ENCODE peak calls at places on chromosomes 7 and 10, in ten cellular contexts. R is ecto neural progenitor cell; Y is anterior cingulate cortex; O is activated naive CD8-positive, alpha-beta T cell treated with anti-CD3 and anti-CD28 coated beads, Interleukin-2, amount 50 U/mL, for 24 hours; G is HFFc6; W is glutamatergic neuron; I is activated CD4-positive, alpha-beta T cell treated with anti-CD3 and anti-CD28 coated beads, Interleukin-2, amount 50 U/mL, for 4 hours; V is NCI-H460; X is MCF 10A; S is H9. U is an unnamed sample.

GRCh38 chr10:133474833-133475734 is 21.3 kb downstream of the SCART1 start:
- DNase-seq in R (no peak), Y (no peak), O (peak), G (no peak), W (no peak), I (peak), V (no peak), X (no peak), S (no peak), U (no peak)

GRCh38 chr10:48780341-48780740 is 95.7 kb downstream of the WDFY4 start:
- DNase-seq in R (peak), Y (no peak), O (no peak), G (no peak), W (no peak), I (no peak), V (no peak), X (no peak), S (no peak), U (no peak)

GRCh38 chr7:151059362-151060112 is at the start of gene SLC4A2:
- DNase-seq in R (peak), Y (no peak), O (peak), G (peak), W (peak), I (peak), V (peak), X (peak), S (peak), U (peak)

GRCh38 chr7:101702362-101702850 is 73.3 kb upstream of the MYL10 start:
- DNase-seq in R (no peak), Y (no peak), O (no peak), G (peak), W (no peak), I (no peak), V (peak), X (no peak), S (peak), U (no peak)

GRCh38 chr7:30928254-30928872 is 16.7 kb downstream of the AQP1 start:
- DNase-seq in R (no peak), Y (no peak), O (no peak), G (no peak), W (no peak), I (no peak), V (no peak), X (no peak), S (no peak), U (no peak)

GRCh38 chr10:56698506-56698905 is 337.4 kb upstream of the ZWINT start:
- DNase-seq in R (no peak), Y (no peak), O (no peak), G (no peak), W (no peak), I (no peak), V (no peak), X (no peak), S (no peak), U (no peak)

GRCh38 chr7:27972272-27972671 is 208.3 kb downstream of the JAZF1 start:
- DNase-seq in R (no peak), Y (no peak), O (no peak), G (no peak), W (no peak), I (no peak), V (no peak), X (no peak), S (no peak), U (no peak)

GRCh38 chr7:15720849-15721471 is 34.5 kb upstream of the MEOX2 start:
- DNase-seq in R (no peak), Y (no peak), O (peak), G (peak), W (peak), I (no peak), V (peak), X (peak), S (no peak), U (peak)

GRCh38 chr10:96721207-96721572 is 876 bp upstream of the PIK3AP1 start:
- DNase-seq in R (no peak), Y (no peak), O (no peak), G (no peak), W (no peak), I (no peak), V (no peak), X (peak), S (peak), U (no peak)

GRCh38 chr7:19621740-19622139 is 87.1 kb downstream of the POLR1F start:
- DNase-seq in R (no peak), Y (no peak), O (no peak), G (no peak), W (no peak), I (no peak), V (peak), X (peak), S (no peak), U (no peak)

GRCh38 chr7:52696183-52696582 is 339.2 kb upstream of the POM121L12 start:
- DNase-seq in R (no peak), Y (no peak), O (no peak), G (no peak), W (no peak), I (no peak), V (no peak), X (no peak), S (no peak), U (no peak)

GRCh38 chr10:34454590-34455289 is 360.4 kb downstream of the PARD3 start:
- DNase-seq in R (no peak), Y (no peak), O (no peak), G (no peak), W (no peak), I (no peak), V (no peak), X (no peak), S (no peak), U (peak)

GRCh38 chr7:38284553-38284952 is 11.1 kb upstream of the TARP start:
- DNase-seq in R (no peak), Y (no peak), O (no peak), G (no peak), W (no peak), I (no peak), V (no peak), X (no peak), S (no peak), U (no peak)

GRCh38 chr7:50627824-50628361 is 62.7 kb upstream of the DDC start:
- DNase-seq in R (no peak), Y (no peak), O (no peak), G (no peak), W (no peak), I (no peak), V (no peak), X (no peak), S (no peak), U (no peak)

GRCh38 chr10:70753841-70754621 is 31.1 kb downstream of the TBATA start:
- DNase-seq in R (no peak), Y (no peak), O (no peak), G (no peak), W (no peak), I (no peak), V (no peak), X (no peak), S (peak), U (no peak)

GRCh38 chr10:117790621-117791020 is 248.1 kb downstream of the EMX2 start:
- DNase-seq in R (no peak), Y (no peak), O (no peak), G (no peak), W (no peak), I (no peak), V (no peak), X (no peak), S (no peak), U (no peak)

GRCh38 chr10:47008769-47009168 is 97.5 kb downstream of the PTPN20 start:
- DNase-seq in R (no peak), Y (no peak), O (no peak), G (no peak), W (no peak), I (no peak), V (no peak), X (no peak), S (no peak), U (no peak)